ENCODE peak calls at places on chromosome 21, in eight cellular contexts. D is aorta, I is left ventricle myocardium inferior, F is small intestine, B is heart left ventricle, P is stomach, X is fibroblast of lung, A is neuronal stem cell. H is an unnamed sample. For H3K4me1 and H3K36me3, the result is how much of the 10 kb centered on the place peaks cover.

GRCh38 chr21:16388911-16389515 is 659.2 kb downstream of the USP25 start:
- DNase-seq in B (no peak), A (no peak), I (no peak), F (no peak), P (no peak), X (no peak), D (no peak), H (no peak)

GRCh38 chr21:27764056-27764455 is 797.2 kb upstream of the ADAMTS5 start:
- DNase-seq in F (no peak), A (no peak), B (no peak), D (no peak), P (no peak), I (no peak), X (peak), H (no peak)

GRCh38 chr21:34857874-34858273 is 189.1 kb downstream of the CLIC6 start:
- DNase-seq in D (no peak), A (no peak), B (no peak), F (no peak), I (no peak), P (no peak), X (no peak), H (no peak)

GRCh38 chr21:17463441-17463840 is 49.4 kb upstream of the CXADR start:
- DNase-seq in P (no peak), F (no peak), I (no peak), X (peak), D (no peak), B (peak), A (no peak), H (no peak)

GRCh38 chr21:38807481-38807880 is 1.8 kb downstream of the ETS2 start:
- DNase-seq in B (no peak), X (peak), I (no peak), F (no peak), P (no peak), A (peak), D (no peak), H (no peak)

GRCh38 chr21:38793926-38794713 is 11.6 kb upstream of the ETS2 start:
- DNase-seq in P (no peak), X (no peak), D (no peak), I (no peak), B (no peak), A (no peak), F (peak), H (no peak)

GRCh38 chr21:17779486-17779885 is 39.7 kb downstream of the C21orf91 start:
- DNase-seq in F (no peak), I (no peak), P (no peak), B (no peak), D (no peak), A (no peak), X (no peak), H (no peak)

GRCh38 chr21:30942192-30942591 is 60.8 kb upstream of the KRTAP11-1 start:
- DNase-seq in D (no peak), F (no peak), X (no peak), B (no peak), A (no peak), P (no peak), I (no peak), H (no peak)

GRCh38 chr21:29208666-29209059 is 78.2 kb downstream of the MAP3K7CL start:
- DNase-seq in X (peak), A (no peak), D (no peak), I (no peak), F (no peak), B (no peak), P (no peak), H (no peak)

GRCh38 chr21:40169971-40170370 is 302.7 kb downstream of the PCP4 start:
- DNase-seq in F (no peak), B (no peak), P (no peak), D (no peak), X (no peak), I (no peak), A (no peak), H (no peak)

GRCh38 chr21:32520885-32521735 is 64.2 kb downstream of the TCP10L start:
- DNase-seq in P (peak), X (peak), A (no peak), I (peak), B (peak), F (no peak), D (peak), H (peak)

GRCh38 chr21:31279986-31280385 is 64.1 kb downstream of the TIAM1 start:
- DNase-seq in D (no peak), I (no peak), F (no peak), B (no peak), X (no peak), A (no peak), P (no peak), H (no peak)

GRCh38 chr21:25171438-25171837 is 435.8 kb downstream of the MRPL39 start:
- DNase-seq in X (peak), B (no peak), D (no peak), P (no peak), I (no peak), F (no peak), A (no peak), H (no peak)

GRCh38 chr21:35011681-35012080 is 37.4 kb downstream of the RUNX1 start:
- DNase-seq in A (no peak), X (peak), P (no peak), F (no peak), I (no peak), D (no peak), B (no peak), H (no peak)

DNA sequence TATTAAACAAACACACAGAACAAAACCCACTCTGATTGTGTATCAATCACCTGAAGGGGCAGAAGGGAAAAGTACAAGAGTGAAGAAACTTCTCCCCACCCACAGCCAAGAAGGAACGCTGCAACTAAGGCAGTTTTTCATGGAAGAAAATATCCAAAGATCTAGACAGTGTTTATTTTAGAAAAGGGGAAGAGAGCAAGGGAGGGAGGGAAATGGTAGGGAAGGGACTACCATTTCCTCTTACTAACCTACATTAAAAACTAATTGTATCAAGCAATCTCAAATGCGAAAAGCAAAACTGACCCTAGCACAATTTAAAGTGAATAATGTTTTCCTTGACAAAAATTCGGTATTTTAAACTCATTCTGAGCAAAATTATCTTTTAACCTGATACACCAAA is 3.5 kb downstream of the NRIP1 start:
- DNase-seq in P (no peak), B (no peak), I (no peak), D (no peak), A (no peak), F (no peak), X (no peak), H (no peak)
- H3K4me1 ChIP-seq in P (under half), B (under half), I (half or more), D (under half), A (under half), F (under half), X (under half), H (under half)

DNA sequence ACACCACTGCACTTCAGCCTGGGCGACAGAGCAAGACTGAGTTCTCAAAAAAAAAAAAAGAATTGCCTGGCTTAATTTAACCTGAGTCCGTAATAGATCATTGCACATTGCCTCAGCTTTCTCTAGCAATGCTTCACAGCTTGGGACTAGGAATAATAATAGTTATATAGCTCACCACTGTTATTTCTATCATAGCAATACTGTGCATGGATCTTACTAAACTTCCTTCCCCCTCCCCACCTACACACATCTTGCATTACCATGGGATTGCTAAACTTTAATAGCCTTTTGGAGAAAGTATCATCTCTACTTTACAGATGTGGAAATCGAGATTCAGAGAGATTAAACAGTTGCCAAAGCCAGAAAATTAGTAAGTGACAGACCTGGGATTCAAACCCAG is 99.5 kb downstream of the ATP5PO start:
- DNase-seq in P (no peak), D (no peak), F (no peak), X (no peak), A (no peak), B (no peak), I (no peak), H (no peak)
- H3K4me3 ChIP-seq in P (no peak), D (no peak), F (no peak), X (no peak), A (no peak), B (no peak), I (no peak), H (no peak)

GRCh38 chr21:46116846-46117585 is 19.1 kb downstream of the COL6A2 start:
- DNase-seq in D (peak), P (no peak), A (no peak), F (no peak), B (peak), I (peak), X (peak), H (peak)
- H3K36me3 ChIP-seq in D (under half), P (half or more), A (under half), F (under half), B (half or more), I (half or more), X (half or more), H (half or more)

GRCh38 chr21:44874497-44875331 is 1.2 kb upstream of the PTTG1IP start:
- DNase-seq in A (no peak), D (peak), B (peak), I (peak), P (peak), F (peak), X (no peak), H (peak)
- H3K4me1 ChIP-seq in A (under half), D (under half), B (under half), I (half or more), P (under half), F (under half), X (under half), H (half or more)

GRCh38 chr21:36247316-36247715 is 72.7 kb upstream of the MORC3 start:
- DNase-seq in I (no peak), X (no peak), B (no peak), F (no peak), D (no peak), P (no peak), A (no peak), H (no peak)

GRCh38 chr21:36245649-36246048 is 74.3 kb upstream of the MORC3 start:
- DNase-seq in I (no peak), F (no peak), D (no peak), B (no peak), P (no peak), X (no peak), A (no peak), H (no peak)

GRCh38 chr21:36249576-36250422 is 70.2 kb upstream of the MORC3 start:
- DNase-seq in X (no peak), F (no peak), B (no peak), P (no peak), A (no peak), I (no peak), D (no peak), H (no peak)

GRCh38 chr21:36245115-36245514 is 74.9 kb upstream of the MORC3 start:
- DNase-seq in A (no peak), X (no peak), D (no peak), B (no peak), P (no peak), I (no peak), F (no peak), H (peak)

GRCh38 chr21:36246080-36246631 is 73.8 kb upstream of the MORC3 start:
- DNase-seq in B (no peak), I (no peak), A (no peak), F (peak), X (no peak), P (peak), D (no peak), H (peak)
- H3K4me3 ChIP-seq in B (no peak), I (no peak), A (no peak), F (no peak), X (no peak), P (no peak), D (no peak), H (no peak)

GRCh38 chr21:43669828-43670605 is 10.7 kb downstream of the RRP1B start:
- DNase-seq in B (no peak), X (no peak), I (no peak), P (no peak), F (no peak), D (no peak), A (no peak), H (no peak)
- H3K36me3 ChIP-seq in B (half or more), X (under half), I (half or more), P (under half), F (under half), D (under half), A (half or more), H (under half)

H was measured in Peyer's patch.